ENCODE peak calls at places on chromosomes 6 and 20, in five cellular contexts. G is T-cell, M is HT-29, F is NCI-H1417 treated with DMSO at 0.1 percent for 48 hours, I is HFFc6. X is an unnamed sample.

GRCh38 chr6:135052939-135053338 is 1.7 kb downstream of the HBS1L start:
- DNase-seq in G (no peak), M (no peak), F (no peak), I (no peak), X (no peak)

GRCh38 chr6:169638915-169639314 is 62.9 kb downstream of the WDR27 start:
- DNase-seq in G (no peak), M (no peak), F (no peak), I (no peak), X (no peak)

GRCh38 chr20:48455606-48456360 is 372.0 kb downstream of the PREX1 start:
- DNase-seq in G (no peak), M (no peak), F (no peak), I (no peak), X (no peak)

GRCh38 chr6:89895273-89895874 is 1.1 kb downstream of the GJA10 start:
- DNase-seq in G (no peak), M (peak), F (no peak), I (peak), X (peak)

GRCh38 chr20:49037962-49038387 is 8.1 kb upstream of the CSE1L start:
- DNase-seq in G (no peak), M (no peak), F (no peak), I (no peak), X (no peak)

GRCh38 chr6:157579467-157580031 is 198.6 kb downstream of the ZDHHC14 start:
- DNase-seq in G (no peak), M (peak), F (no peak), I (peak), X (no peak)

GRCh38 chr6:106764353-106764980 is 135.1 kb downstream of the QRSL1 start:
- DNase-seq in G (no peak), M (no peak), F (no peak), I (no peak), X (no peak)

GRCh38 chr6:13396241-13396792 is 68.0 kb upstream of the TBC1D7 start:
- DNase-seq in G (no peak), M (no peak), F (no peak), I (no peak), X (no peak)

GRCh38 chr6:116426551-116426950 is 34.6 kb upstream of the CALHM6 start:
- DNase-seq in G (no peak), M (no peak), F (no peak), I (no peak), X (no peak)

GRCh38 chr20:36491901-36492617 is 49.3 kb upstream of the MYL9 start:
- DNase-seq in G (peak), M (no peak), F (no peak), I (no peak), X (peak)

X was measured in astrocyte of the cerebellum.